ENCODE peak calls at places on chromosomes 11 and 22, in nine cellular contexts. One of them, this sample, is unnamed.
A peak's percentile ranks its signal among the peaks of the same experiment; 100 is the strongest.

GRCh38 chr11:34146866-34147265 is 41.4 kb downstream of the NAT10 start:
- DNase-seq in brain microvascular endothelial cell: no peak
- DNase-seq in CD4-positive, alpha-beta memory T cell: no peak
- DNase-seq in CD8-positive, alpha-beta memory T cell: no peak
- DNase-seq in H9: no peak
- DNase-seq in cardiac muscle cell: no peak
- DNase-seq in ovary: no peak
- DNase-seq in H7: no peak
- DNase-seq in effector memory CD4-positive, alpha-beta T cell: no peak
- DNase-seq in this sample: no peak

GRCh38 chr22:49608228-49608627 is 219.4 kb downstream of the BRD1 start:
- DNase-seq in brain microvascular endothelial cell: no peak
- DNase-seq in CD4-positive, alpha-beta memory T cell: no peak
- DNase-seq in CD8-positive, alpha-beta memory T cell: no peak
- DNase-seq in H9: no peak
- DNase-seq in cardiac muscle cell: no peak
- DNase-seq in ovary: no peak
- DNase-seq in H7: peak; percentile 41
- DNase-seq in effector memory CD4-positive, alpha-beta T cell: no peak
- DNase-seq in this sample: no peak

GRCh38 chr11:71286701-71287643 is 34.6 kb upstream of the SHANK2 start:
- DNase-seq in brain microvascular endothelial cell: peak; percentile 70
- DNase-seq in CD4-positive, alpha-beta memory T cell: no peak
- DNase-seq in CD8-positive, alpha-beta memory T cell: no peak
- DNase-seq in H9: peak; percentile 28
- DNase-seq in cardiac muscle cell: peak; percentile 82
- DNase-seq in ovary: no peak
- DNase-seq in H7: no peak
- DNase-seq in effector memory CD4-positive, alpha-beta T cell: no peak
- DNase-seq in this sample: no peak

GRCh38 chr11:81892770-81893635 is 840.7 kb downstream of the FAM181B start:
- DNase-seq in brain microvascular endothelial cell: no peak
- DNase-seq in CD4-positive, alpha-beta memory T cell: no peak
- DNase-seq in CD8-positive, alpha-beta memory T cell: no peak
- DNase-seq in H9: no peak
- DNase-seq in cardiac muscle cell: no peak
- DNase-seq in ovary: no peak
- DNase-seq in H7: no peak
- DNase-seq in effector memory CD4-positive, alpha-beta T cell: no peak
- DNase-seq in this sample: no peak

GRCh38 chr11:81869337-81870065 is 864.2 kb downstream of the FAM181B start:
- DNase-seq in brain microvascular endothelial cell: peak; percentile 24
- DNase-seq in CD4-positive, alpha-beta memory T cell: peak; percentile 92
- DNase-seq in CD8-positive, alpha-beta memory T cell: peak; percentile 78
- DNase-seq in H9: no peak
- DNase-seq in cardiac muscle cell: peak; percentile 33
- DNase-seq in ovary: no peak
- DNase-seq in H7: no peak
- DNase-seq in effector memory CD4-positive, alpha-beta T cell: peak; percentile 81
- DNase-seq in this sample: no peak

GRCh38 chr11:48024635-48025071 is 44.3 kb downstream of the PTPRJ start:
- DNase-seq in brain microvascular endothelial cell: no peak
- DNase-seq in CD4-positive, alpha-beta memory T cell: no peak
- DNase-seq in CD8-positive, alpha-beta memory T cell: no peak
- DNase-seq in H9: no peak
- DNase-seq in cardiac muscle cell: no peak
- DNase-seq in ovary: no peak
- DNase-seq in H7: no peak
- DNase-seq in effector memory CD4-positive, alpha-beta T cell: no peak
- DNase-seq in this sample: no peak

GRCh38 chr11:44878696-44879095 is 72.0 kb downstream of the TP53I11 start:
- DNase-seq in brain microvascular endothelial cell: no peak
- DNase-seq in CD4-positive, alpha-beta memory T cell: no peak
- DNase-seq in CD8-positive, alpha-beta memory T cell: no peak
- DNase-seq in H9: no peak
- DNase-seq in cardiac muscle cell: no peak
- DNase-seq in ovary: no peak
- DNase-seq in H7: peak; percentile 89
- DNase-seq in effector memory CD4-positive, alpha-beta T cell: no peak
- DNase-seq in this sample: no peak

GRCh38 chr11:100918551-100919500 is 210.8 kb downstream of the PGR start:
- DNase-seq in brain microvascular endothelial cell: peak; percentile 36
- DNase-seq in CD4-positive, alpha-beta memory T cell: no peak
- DNase-seq in CD8-positive, alpha-beta memory T cell: no peak
- DNase-seq in H9: no peak
- DNase-seq in cardiac muscle cell: peak; percentile 35
- DNase-seq in ovary: no peak
- DNase-seq in H7: no peak
- DNase-seq in effector memory CD4-positive, alpha-beta T cell: no peak
- DNase-seq in this sample: peak; percentile 79

GRCh38 chr11:71334191-71334590 is 81.8 kb upstream of the SHANK2 start:
- DNase-seq in brain microvascular endothelial cell: no peak
- DNase-seq in CD4-positive, alpha-beta memory T cell: no peak
- DNase-seq in CD8-positive, alpha-beta memory T cell: no peak
- DNase-seq in H9: peak; percentile 8
- DNase-seq in cardiac muscle cell: no peak
- DNase-seq in ovary: no peak
- DNase-seq in H7: no peak
- DNase-seq in effector memory CD4-positive, alpha-beta T cell: no peak
- DNase-seq in this sample: no peak

GRCh38 chr11:112318193-112318592 is 57.5 kb upstream of the PLET1 start:
- DNase-seq in brain microvascular endothelial cell: peak; percentile 91
- DNase-seq in CD4-positive, alpha-beta memory T cell: no peak
- DNase-seq in CD8-positive, alpha-beta memory T cell: no peak
- DNase-seq in H9: no peak
- DNase-seq in cardiac muscle cell: peak; percentile 91
- DNase-seq in ovary: no peak
- DNase-seq in H7: no peak
- DNase-seq in effector memory CD4-positive, alpha-beta T cell: no peak
- DNase-seq in this sample: no peak

GRCh38 chr22:27798526-27799333 is 2.8 kb downstream of the MN1 start:
- DNase-seq in brain microvascular endothelial cell: no peak
- DNase-seq in CD4-positive, alpha-beta memory T cell: no peak
- DNase-seq in CD8-positive, alpha-beta memory T cell: no peak
- DNase-seq in H9: peak; percentile 57
- DNase-seq in cardiac muscle cell: peak; percentile 59
- DNase-seq in ovary: peak; percentile 24
- DNase-seq in H7: peak; percentile 79
- DNase-seq in effector memory CD4-positive, alpha-beta T cell: no peak
- DNase-seq in this sample: no peak

GRCh38 chr11:120019191-120019590 is 118.7 kb downstream of the TRIM29 start:
- DNase-seq in brain microvascular endothelial cell: no peak
- DNase-seq in CD4-positive, alpha-beta memory T cell: no peak
- DNase-seq in CD8-positive, alpha-beta memory T cell: no peak
- DNase-seq in H9: no peak
- DNase-seq in cardiac muscle cell: no peak
- DNase-seq in ovary: no peak
- DNase-seq in H7: no peak
- DNase-seq in effector memory CD4-positive, alpha-beta T cell: no peak
- DNase-seq in this sample: no peak

GRCh38 chr22:17083255-17083654 is 1.5 kb upstream of the IL17RA start:
- DNase-seq in brain microvascular endothelial cell: no peak
- DNase-seq in CD4-positive, alpha-beta memory T cell: no peak
- DNase-seq in CD8-positive, alpha-beta memory T cell: no peak
- DNase-seq in H9: no peak
- DNase-seq in cardiac muscle cell: no peak
- DNase-seq in ovary: no peak
- DNase-seq in H7: no peak
- DNase-seq in effector memory CD4-positive, alpha-beta T cell: no peak
- DNase-seq in this sample: no peak

GRCh38 chr22:42315392-42315756 is 44.9 kb upstream of the TCF20 start:
- DNase-seq in brain microvascular endothelial cell: no peak
- DNase-seq in CD4-positive, alpha-beta memory T cell: no peak
- DNase-seq in CD8-positive, alpha-beta memory T cell: no peak
- DNase-seq in H9: no peak
- DNase-seq in cardiac muscle cell: no peak
- DNase-seq in ovary: no peak
- DNase-seq in H7: no peak
- DNase-seq in effector memory CD4-positive, alpha-beta T cell: no peak
- DNase-seq in this sample: no peak
- H3K27me3 ChIP-seq in brain microvascular endothelial cell: no peaks in the 10 kb centered on the region
- H3K27me3 ChIP-seq in CD4-positive, alpha-beta memory T cell: no peaks in the 10 kb centered on the region
- H3K27me3 ChIP-seq in CD8-positive, alpha-beta memory T cell: no peaks in the 10 kb centered on the region
- H3K27me3 ChIP-seq in H9: no peaks in the 10 kb centered on the region
- H3K27me3 ChIP-seq in cardiac muscle cell: no peaks in the 10 kb centered on the region
- H3K27me3 ChIP-seq in ovary: no peaks in the 10 kb centered on the region
- H3K27me3 ChIP-seq in H7: peaks cover 2% of the 10 kb centered on the region
- H3K27me3 ChIP-seq in effector memory CD4-positive, alpha-beta T cell: no peaks in the 10 kb centered on the region
- H3K27me3 ChIP-seq in this sample: no peaks in the 10 kb centered on the region

GRCh38 chr11:114137838-114138237 is 78.3 kb downstream of the ZBTB16 start:
- DNase-seq in brain microvascular endothelial cell: no peak
- DNase-seq in CD4-positive, alpha-beta memory T cell: no peak
- DNase-seq in CD8-positive, alpha-beta memory T cell: no peak
- DNase-seq in H9: no peak
- DNase-seq in cardiac muscle cell: no peak
- DNase-seq in ovary: no peak
- DNase-seq in H7: no peak
- DNase-seq in effector memory CD4-positive, alpha-beta T cell: no peak
- DNase-seq in this sample: no peak

GRCh38 chr11:114138411-114138810 is 78.9 kb downstream of the ZBTB16 start:
- DNase-seq in brain microvascular endothelial cell: no peak
- DNase-seq in CD4-positive, alpha-beta memory T cell: no peak
- DNase-seq in CD8-positive, alpha-beta memory T cell: no peak
- DNase-seq in H9: no peak
- DNase-seq in cardiac muscle cell: no peak
- DNase-seq in ovary: no peak
- DNase-seq in H7: no peak
- DNase-seq in effector memory CD4-positive, alpha-beta T cell: no peak
- DNase-seq in this sample: no peak

GRCh38 chr11:114134870-114135269 is 75.4 kb downstream of the ZBTB16 start:
- DNase-seq in brain microvascular endothelial cell: peak; percentile 74
- DNase-seq in CD4-positive, alpha-beta memory T cell: no peak
- DNase-seq in CD8-positive, alpha-beta memory T cell: no peak
- DNase-seq in H9: no peak
- DNase-seq in cardiac muscle cell: peak; percentile 96
- DNase-seq in ovary: no peak
- DNase-seq in H7: no peak
- DNase-seq in effector memory CD4-positive, alpha-beta T cell: no peak
- DNase-seq in this sample: no peak

GRCh38 chr11:114135737-114136151 is 76.2 kb downstream of the ZBTB16 start:
- DNase-seq in brain microvascular endothelial cell: no peak
- DNase-seq in CD4-positive, alpha-beta memory T cell: no peak
- DNase-seq in CD8-positive, alpha-beta memory T cell: no peak
- DNase-seq in H9: peak; percentile 33
- DNase-seq in cardiac muscle cell: peak; percentile 80
- DNase-seq in ovary: no peak
- DNase-seq in H7: peak; percentile 57
- DNase-seq in effector memory CD4-positive, alpha-beta T cell: no peak
- DNase-seq in this sample: no peak

GRCh38 chr11:114137054-114137453 is 77.5 kb downstream of the ZBTB16 start:
- DNase-seq in brain microvascular endothelial cell: no peak
- DNase-seq in CD4-positive, alpha-beta memory T cell: no peak
- DNase-seq in CD8-positive, alpha-beta memory T cell: no peak
- DNase-seq in H9: no peak
- DNase-seq in cardiac muscle cell: no peak
- DNase-seq in ovary: no peak
- DNase-seq in H7: no peak
- DNase-seq in effector memory CD4-positive, alpha-beta T cell: no peak
- DNase-seq in this sample: no peak
- H3K27me3 ChIP-seq in brain microvascular endothelial cell: no peaks in the 10 kb centered on the region
- H3K27me3 ChIP-seq in CD4-positive, alpha-beta memory T cell: no peaks in the 10 kb centered on the region
- H3K27me3 ChIP-seq in CD8-positive, alpha-beta memory T cell: no peaks in the 10 kb centered on the region
- H3K27me3 ChIP-seq in H9: no peaks in the 10 kb centered on the region
- H3K27me3 ChIP-seq in cardiac muscle cell: no peaks in the 10 kb centered on the region
- H3K27me3 ChIP-seq in ovary: no peaks in the 10 kb centered on the region
- H3K27me3 ChIP-seq in H7: no peaks in the 10 kb centered on the region
- H3K27me3 ChIP-seq in effector memory CD4-positive, alpha-beta T cell: no peaks in the 10 kb centered on the region
- H3K27me3 ChIP-seq in this sample: peaks cover 36% of the 10 kb centered on the region

DNA sequence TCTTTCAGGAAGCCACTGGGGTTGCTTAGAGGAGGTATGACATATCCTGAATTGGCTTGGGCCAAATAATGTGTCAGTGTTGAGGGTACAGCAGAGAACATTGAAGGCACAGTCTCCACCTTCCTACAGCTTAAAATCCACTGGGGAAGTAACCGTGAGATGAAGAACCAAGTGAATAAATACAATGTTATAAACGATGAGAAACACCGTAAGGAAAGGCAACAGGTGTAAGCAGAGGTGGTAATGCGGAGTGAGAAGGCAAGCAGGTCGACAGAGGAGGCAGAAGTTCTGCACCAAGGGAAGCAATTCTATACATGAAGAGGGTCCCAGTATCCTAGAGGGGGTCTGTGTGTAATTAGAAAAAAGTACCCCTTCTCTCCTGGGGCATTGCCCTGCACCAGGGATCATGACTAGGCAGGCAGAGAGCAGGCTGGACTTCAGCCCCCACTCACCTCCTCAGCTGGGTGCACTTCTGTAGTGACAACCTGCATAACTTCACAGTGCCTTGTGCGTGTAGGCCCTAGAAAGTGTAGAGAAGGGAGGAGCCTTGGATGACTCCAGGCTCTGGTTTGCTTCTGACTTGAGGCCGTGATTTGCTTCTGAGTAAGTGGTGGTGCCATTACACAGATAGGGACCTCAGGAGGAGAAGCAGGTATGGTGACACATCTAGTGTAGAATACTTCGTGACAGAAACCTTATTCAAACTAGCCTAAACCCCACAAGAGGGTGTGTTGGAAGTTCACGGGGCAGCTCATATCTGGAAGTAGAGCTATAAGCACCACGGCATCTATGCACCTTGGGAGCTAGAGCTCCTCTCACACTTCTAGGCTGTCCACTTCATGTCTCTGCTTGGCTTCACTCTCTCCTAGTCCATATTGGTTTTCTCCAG is 4.9 kb downstream of the MYOD1 start:
- DNase-seq in brain microvascular endothelial cell: no peak
- DNase-seq in CD4-positive, alpha-beta memory T cell: no peak
- DNase-seq in CD8-positive, alpha-beta memory T cell: no peak
- DNase-seq in H9: no peak
- DNase-seq in cardiac muscle cell: no peak
- DNase-seq in ovary: no peak
- DNase-seq in H7: no peak
- DNase-seq in effector memory CD4-positive, alpha-beta T cell: no peak
- DNase-seq in this sample: no peak
- H3K27me3 ChIP-seq in brain microvascular endothelial cell: peaks cover 48% of the 10 kb centered on the region
- H3K27me3 ChIP-seq in CD4-positive, alpha-beta memory T cell: peaks cover 6% of the 10 kb centered on the region
- H3K27me3 ChIP-seq in CD8-positive, alpha-beta memory T cell: peaks cover 7% of the 10 kb centered on the region
- H3K27me3 ChIP-seq in H9: peaks cover 43% of the 10 kb centered on the region
- H3K27me3 ChIP-seq in cardiac muscle cell: peaks cover 98% of the 10 kb centered on the region
- H3K27me3 ChIP-seq in ovary: no peaks in the 10 kb centered on the region
- H3K27me3 ChIP-seq in H7: peaks cover 62% of the 10 kb centered on the region
- H3K27me3 ChIP-seq in effector memory CD4-positive, alpha-beta T cell: peaks cover 27% of the 10 kb centered on the region
- H3K27me3 ChIP-seq in this sample: peaks cover 21% of the 10 kb centered on the region

DNA sequence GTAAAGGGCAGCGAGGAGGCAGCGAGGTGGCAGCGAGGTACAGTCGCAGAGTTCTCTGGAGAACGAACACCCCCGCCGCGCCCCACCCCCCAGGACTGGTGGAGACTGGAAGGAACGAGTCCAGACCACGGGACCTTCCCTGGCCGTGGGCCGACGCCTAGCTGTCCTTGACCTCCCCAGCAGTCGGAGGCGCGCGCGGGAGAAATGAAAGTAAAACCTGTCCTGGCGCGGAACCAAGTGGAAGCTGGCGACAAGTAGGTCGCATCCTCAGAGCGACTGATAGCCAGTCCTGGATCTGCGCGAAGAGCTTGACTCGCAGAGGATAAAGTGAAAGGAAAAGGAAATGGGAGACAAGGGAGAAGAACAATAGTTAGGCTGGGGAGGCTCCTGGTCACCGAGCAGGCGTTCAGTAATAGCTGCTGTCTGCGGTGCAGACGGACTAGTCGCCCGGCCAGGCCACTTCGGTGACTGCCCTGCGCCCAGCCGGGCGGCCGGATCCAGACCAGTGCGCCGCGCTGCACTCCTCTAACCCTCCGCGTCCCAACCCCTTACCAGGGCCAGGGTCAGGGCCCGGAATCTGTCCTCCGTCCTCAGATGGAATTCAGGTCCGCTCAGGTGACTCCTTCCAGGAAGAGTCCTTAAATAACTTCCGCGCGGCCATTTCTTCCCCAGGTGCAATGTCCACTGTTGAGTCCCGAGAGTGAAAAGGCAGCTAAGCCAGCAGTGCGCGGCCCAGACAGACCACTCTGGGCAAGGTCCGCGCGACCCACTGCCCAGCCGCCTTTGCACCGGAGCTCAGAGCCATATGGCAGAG is 1.9 kb upstream of the ADM start:
- DNase-seq in brain microvascular endothelial cell: peak; percentile 48
- DNase-seq in CD4-positive, alpha-beta memory T cell: peak; percentile 76
- DNase-seq in CD8-positive, alpha-beta memory T cell: peak; percentile 62
- DNase-seq in H9: peak; percentile 59
- DNase-seq in cardiac muscle cell: peak; percentile 72
- DNase-seq in ovary: peak; percentile 92
- DNase-seq in H7: peak; percentile 76
- DNase-seq in effector memory CD4-positive, alpha-beta T cell: peak; percentile 69
- DNase-seq in this sample: peak; percentile 79
- H3K27me3 ChIP-seq in brain microvascular endothelial cell: no peaks in the 10 kb centered on the region
- H3K27me3 ChIP-seq in CD4-positive, alpha-beta memory T cell: peaks cover 12% of the 10 kb centered on the region
- H3K27me3 ChIP-seq in CD8-positive, alpha-beta memory T cell: peaks cover 22% of the 10 kb centered on the region
- H3K27me3 ChIP-seq in H9: no peaks in the 10 kb centered on the region
- H3K27me3 ChIP-seq in cardiac muscle cell: peaks cover 33% of the 10 kb centered on the region
- H3K27me3 ChIP-seq in ovary: no peaks in the 10 kb centered on the region
- H3K27me3 ChIP-seq in H7: peaks cover 39% of the 10 kb centered on the region
- H3K27me3 ChIP-seq in effector memory CD4-positive, alpha-beta T cell: peaks cover 12% of the 10 kb centered on the region
- H3K27me3 ChIP-seq in this sample: no peaks in the 10 kb centered on the region